ENCODE peak calls at places on chromosome X, in nine cellular contexts. L, C, M, I, T, O, N, S and G are unnamed samples.
A peak's percentile ranks its signal among the peaks of the same experiment; 100 is the strongest.

GRCh38 chrX:8823698-8824097 is 22.5 kb upstream of the FAM9A start:
- DNase-seq in L (no peak), C (no peak), M (no peak), I (no peak), T (no peak), O (no peak), N (no peak), S (no peak), G (no peak)

GRCh38 chrX:152817082-152817744 is 13.3 kb downstream of the CETN2 start:
- DNase-seq in L (peak; percentile 66), C (peak; percentile 50), M (peak; percentile 65), I (peak; percentile 11), T (no peak), O (peak; percentile 40), N (peak; percentile 53), S (peak; percentile 5), G (no peak)

GRCh38 chrX:107324493-107325310 is 118.3 kb downstream of the DNAAF6 start:
- DNase-seq in L (peak; percentile 45), C (peak; percentile 24), M (peak; percentile 6), I (peak; percentile 12), T (no peak), O (peak; percentile 25), N (peak; percentile 82), S (peak; percentile 13), G (peak; percentile 25)

GRCh38 chrX:133482345-133483041 is 67.2 kb upstream of the GPC4 start:
- DNase-seq in L (peak; percentile 64), C (peak; percentile 84), M (peak; percentile 70), I (peak; percentile 43), T (no peak), O (no peak), N (no peak), S (peak; percentile 72), G (no peak)

GRCh38 chrX:150436200-150436599 is 73.1 kb downstream of the MAMLD1 start:
- DNase-seq in L (peak; percentile 23), C (no peak), M (peak; percentile 55), I (no peak), T (no peak), O (no peak), N (no peak), S (no peak), G (no peak)

GRCh38 chrX:21047034-21047455 is 327.2 kb upstream of the CNKSR2 start:
- DNase-seq in L (no peak), C (no peak), M (no peak), I (no peak), T (no peak), O (no peak), N (peak; percentile 46), S (no peak), G (no peak)

GRCh38 chrX:17403231-17403691 is 28.3 kb downstream of the NHS start:
- DNase-seq in L (no peak), C (no peak), M (peak; percentile 13), I (no peak), T (no peak), O (no peak), N (no peak), S (no peak), G (no peak)

GRCh38 chrX:108165349-108166111 is 74.0 kb downstream of the ATG4A start:
- DNase-seq in L (peak; percentile 56), C (peak; percentile 66), M (peak; percentile 55), I (peak; percentile 21), T (peak; percentile 15), O (peak; percentile 38), N (peak; percentile 66), S (peak; percentile 32), G (no peak)

GRCh38 chrX:34868633-34869032 is 74.0 kb upstream of the FAM47B start:
- DNase-seq in L (no peak), C (no peak), M (no peak), I (no peak), T (no peak), O (no peak), N (peak; percentile 19), S (no peak), G (no peak)

GRCh38 chrX:73127700-73128241 is 48.5 kb upstream of the PABPC1L2A start:
- DNase-seq in L (no peak), C (no peak), M (peak; percentile 51), I (no peak), T (no peak), O (no peak), N (peak; percentile 86), S (no peak), G (no peak)

GRCh38 chrX:63350551-63350950 is 581 bp downstream of the SPIN4 start:
- DNase-seq in L (peak; percentile 34), C (peak; percentile 6), M (peak; percentile 38), I (peak; percentile 4), T (no peak), O (peak; percentile 2), N (peak; percentile 24), S (peak; percentile 29), G (peak; percentile 13)

GRCh38 chrX:131083510-131084142 is 25.5 kb downstream of the ARHGAP36 start:
- DNase-seq in L (no peak), C (no peak), M (no peak), I (no peak), T (no peak), O (no peak), N (peak; percentile 28), S (no peak), G (no peak)

GRCh38 chrX:66680451-66680850 is 41.6 kb upstream of the EDA2R start:
- DNase-seq in L (peak; percentile 51), C (no peak), M (no peak), I (peak; percentile 31), T (no peak), O (no peak), N (no peak), S (peak; percentile 50), G (no peak)

GRCh38 chrX:21781525-21781924 is 23.6 kb upstream of the SMPX start:
- DNase-seq in L (no peak), C (no peak), M (no peak), I (peak; percentile 64), T (no peak), O (no peak), N (no peak), S (no peak), G (peak; percentile 67)

GRCh38 chrX:8749697-8750096 is 17.8 kb upstream of the ANOS1 start:
- DNase-seq in L (no peak), C (no peak), M (no peak), I (no peak), T (no peak), O (no peak), N (no peak), S (no peak), G (no peak)

GRCh38 chrX:78946178-78946896 is 1.1 kb downstream of the P2RY10 start:
- DNase-seq in L (no peak), C (no peak), M (no peak), I (no peak), T (no peak), O (no peak), N (no peak), S (no peak), G (peak; percentile 10)

GRCh38 chrX:11066812-11067211 is 44.3 kb upstream of the HCCS start:
- DNase-seq in L (no peak), C (no peak), M (no peak), I (no peak), T (no peak), O (no peak), N (no peak), S (no peak), G (no peak)

GRCh38 chrX:107710617-107711391 is 64.8 kb downstream of the TSC22D3 start:
- DNase-seq in L (peak; percentile 94), C (peak; percentile 96), M (peak; percentile 90), I (peak; percentile 92), T (peak; percentile 33), O (peak; percentile 9), N (peak; percentile 76), S (peak; percentile 88), G (peak; percentile 86)

GRCh38 chrX:111823068-111823467 is 52.9 kb upstream of the TRPC5OS start:
- DNase-seq in L (peak; percentile 36), C (no peak), M (peak; percentile 9), I (peak; percentile 8), T (no peak), O (peak; percentile 33), N (peak; percentile 78), S (no peak), G (no peak)

GRCh38 chrX:53494427-53494826 is 60.3 kb upstream of the HSD17B10 start:
- DNase-seq in L (peak; percentile 61), C (peak; percentile 20), M (peak; percentile 30), I (no peak), T (no peak), O (peak; percentile 39), N (no peak), S (no peak), G (no peak)

GRCh38 chrX:109871489-109871888 is 131.4 kb upstream of the TMEM164 start:
- DNase-seq in L (no peak), C (no peak), M (no peak), I (no peak), T (no peak), O (no peak), N (no peak), S (no peak), G (no peak)

GRCh38 chrX:19991350-19991718 is 473 bp upstream of the BCLAF3 start:
- DNase-seq in L (no peak), C (no peak), M (no peak), I (no peak), T (no peak), O (peak; percentile 2), N (no peak), S (no peak), G (no peak)

GRCh38 chrX:136146614-136147319 is 566 bp upstream of the FHL1 start:
- DNase-seq in L (peak; percentile 25), C (no peak), M (peak; percentile 7), I (no peak), T (no peak), O (no peak), N (peak; percentile 33), S (no peak), G (peak; percentile 47)
- TF ChIP-seq EZH2 in L (no peak), C (no peak), M (no peak), I (no peak), T (no peak), O (no peak), N (no peak), S (peak; percentile 34), G (no peak)

DNA sequence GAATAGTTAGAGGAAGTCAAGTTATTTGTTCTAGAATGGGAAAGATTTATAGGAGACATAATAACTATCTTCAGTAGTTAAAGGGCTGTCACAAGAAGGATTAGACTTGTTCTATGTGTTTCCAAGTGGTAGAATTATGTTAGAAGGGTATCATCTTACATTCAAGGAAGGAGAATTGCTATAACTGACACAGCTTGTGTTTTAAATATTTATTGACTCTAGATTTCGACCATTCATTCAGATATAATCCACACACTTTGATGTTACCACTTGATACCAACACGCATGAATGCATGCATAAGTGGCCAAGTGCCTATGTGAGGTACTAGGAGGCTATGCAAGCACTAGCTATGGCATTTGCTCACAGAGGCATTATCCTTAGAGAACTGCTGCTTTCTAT is 122.7 kb downstream of the CCNB3 start:
- DNase-seq in L (no peak), C (no peak), M (no peak), I (no peak), T (no peak), O (peak; percentile 15), N (no peak), S (no peak), G (no peak)
- TF ChIP-seq EZH2 in L (no peak), C (no peak), M (no peak), I (no peak), T (no peak), O (no peak), N (no peak), S (no peak), G (no peak)

GRCh38 chrX:140505421-140506337 is 810 bp upstream of the SOX3 start:
- DNase-seq in L (no peak), C (no peak), M (no peak), I (no peak), T (no peak), O (no peak), N (peak; percentile 65), S (no peak), G (no peak)
- TF ChIP-seq EZH2 in L (peak; percentile 28), C (no peak), M (peak; percentile 87), I (peak; percentile 68), T (no peak), O (peak; percentile 74), N (peak; percentile 62), S (peak; percentile 17), G (no peak)

GRCh38 chrX:153829799-153830631 is at the start of gene PDZD4:
- DNase-seq in L (peak; percentile 9), C (no peak), M (no peak), I (no peak), T (no peak), O (no peak), N (peak; percentile 53), S (no peak), G (no peak)
- TF ChIP-seq EZH2 in L (peak; percentile 90), C (peak; percentile 92), M (peak; percentile 88), I (peak; percentile 88), T (no peak), O (peak; percentile 42), N (no peak), S (peak; percentile 66), G (no peak)